ENCODE peak calls at places on chromosomes 7 and 10, in five cellular contexts. O, G, T, Q and C are unnamed samples.

GRCh38 chr7:118057404-118057803 is 126.6 kb upstream of the LSM8 start:
- DNase-seq in Q (no peak), O (no peak), G (no peak), T (no peak), C (no peak)

GRCh38 chr10:23344251-23344841 is at the start of gene C10orf67:
- DNase-seq in G (no peak), T (peak), Q (peak), O (peak), C (peak)

GRCh38 chr7:106369349-106369748 is 84.6 kb upstream of the NAMPT start:
- DNase-seq in T (no peak), G (no peak), Q (no peak), O (no peak), C (no peak)

GRCh38 chr10:90857635-90858488 is at the start of gene HTR7:
- DNase-seq in G (peak), Q (peak), O (peak), T (peak), C (peak)

GRCh38 chr10:121983828-121984227 is 5.1 kb upstream of the TACC2 start:
- DNase-seq in Q (no peak), G (no peak), T (no peak), O (no peak), C (peak)

GRCh38 chr10:112739219-112739969 is 210.7 kb upstream of the TCF7L2 start:
- DNase-seq in O (no peak), G (no peak), T (no peak), Q (no peak), C (peak)

GRCh38 chr7:101248276-101248675 is 3.4 kb upstream of the FIS1 start:
- DNase-seq in T (no peak), O (no peak), G (no peak), Q (no peak), C (no peak)

GRCh38 chr7:8637322-8637721 is 203.9 kb downstream of the NXPH1 start:
- DNase-seq in Q (no peak), O (no peak), T (no peak), G (no peak), C (no peak)

GRCh38 chr10:35822316-35822715 is 180.2 kb upstream of the FZD8 start:
- DNase-seq in Q (no peak), T (peak), O (no peak), G (peak), C (no peak)

GRCh38 chr10:16952610-16953009 is 135.4 kb upstream of the RSU1 start:
- DNase-seq in O (peak), G (peak), T (no peak), Q (no peak), C (no peak)

GRCh38 chr10:12961416-12961815 is 40.1 kb downstream of the CCDC3 start:
- DNase-seq in Q (no peak), G (no peak), T (no peak), O (no peak), C (no peak)

GRCh38 chr10:103986360-103986759 is 19.4 kb downstream of the SLK start:
- DNase-seq in Q (peak), G (peak), O (no peak), T (no peak), C (no peak)

GRCh38 chr7:70582921-70583895 is 548.7 kb upstream of the GALNT17 start:
- DNase-seq in Q (no peak), G (no peak), O (no peak), T (no peak), C (no peak)

GRCh38 chr7:47720141-47720906 is 138.4 kb upstream of the TNS3 start:
- DNase-seq in Q (no peak), G (peak), T (no peak), O (no peak), C (peak)

GRCh38 chr7:23913016-23913415 is 203.0 kb downstream of the STK31 start:
- DNase-seq in T (no peak), G (no peak), Q (no peak), O (no peak), C (no peak)

GRCh38 chr7:144455040-144455404 is 51.5 kb upstream of the NOBOX start:
- DNase-seq in T (no peak), Q (no peak), G (no peak), O (no peak), C (no peak)

GRCh38 chr7:80136276-80137045 is 1.8 kb downstream of the GNAI1 start:
- DNase-seq in G (no peak), T (no peak), O (no peak), Q (no peak), C (no peak)

GRCh38 chr7:123643495-123644428 is 11.9 kb upstream of the LMOD2 start:
- DNase-seq in G (no peak), T (no peak), O (no peak), Q (no peak), C (peak)

GRCh38 chr7:39248693-39249090 is 271.0 kb downstream of the POU6F2 start:
- DNase-seq in T (no peak), O (no peak), G (no peak), Q (no peak), C (no peak)

GRCh38 chr7:137882261-137882668 is 35.5 kb upstream of the DGKI start:
- DNase-seq in O (no peak), Q (no peak), G (peak), T (no peak), C (no peak)

GRCh38 chr7:46637793-46638735 is 717.0 kb upstream of the IGFBP3 start:
- DNase-seq in O (no peak), Q (no peak), T (no peak), G (no peak), C (no peak)

GRCh38 chr10:124332426-124332825 is 86.3 kb downstream of the OAT start:
- DNase-seq in T (no peak), G (no peak), Q (no peak), O (no peak), C (no peak)

GRCh38 chr7:74203956-74204615 is 5.7 kb upstream of the LAT2 start:
- DNase-seq in T (no peak), Q (no peak), G (no peak), O (no peak), C (no peak)